ENCODE peak calls at places on chromosomes 6 and 20, in nine cellular contexts. One of them, this sample, is unnamed.

GRCh38 chr20:58797371-58798050 is 53.2 kb downstream of the GNAS-AS1 start:
- DNase-seq in K562: no peak
- DNase-seq in IMR-90: no peak
- DNase-seq in right atrium auricular region: no peak
- DNase-seq in spleen: no peak
- DNase-seq in hepatocyte: no peak
- DNase-seq in transverse colon: no peak
- DNase-seq in SJSA1: no peak
- DNase-seq in pancreas: no peak
- DNase-seq in this sample: no peak

GRCh38 chr20:51315390-51315789 is 227.1 kb downstream of the NFATC2 start:
- DNase-seq in K562: no peak
- DNase-seq in IMR-90: no peak
- DNase-seq in right atrium auricular region: no peak
- DNase-seq in spleen: no peak
- DNase-seq in hepatocyte: no peak
- DNase-seq in transverse colon: no peak
- DNase-seq in SJSA1: no peak
- DNase-seq in pancreas: no peak
- DNase-seq in this sample: no peak

GRCh38 chr6:36195471-36196048 is 984 bp upstream of the BRPF3 start:
- DNase-seq in K562: no peak
- DNase-seq in IMR-90: no peak
- DNase-seq in right atrium auricular region: no peak
- DNase-seq in spleen: no peak
- DNase-seq in hepatocyte: no peak
- DNase-seq in transverse colon: no peak
- DNase-seq in SJSA1: no peak
- DNase-seq in pancreas: no peak
- DNase-seq in this sample: peak; percentile 3

GRCh38 chr20:1301031-1301529 is 27.9 kb downstream of the SDCBP2 start:
- DNase-seq in K562: peak; percentile 38
- DNase-seq in IMR-90: peak; percentile 75
- DNase-seq in right atrium auricular region: no peak
- DNase-seq in spleen: peak; percentile 34
- DNase-seq in hepatocyte: no peak
- DNase-seq in transverse colon: no peak
- DNase-seq in SJSA1: peak; percentile 34
- DNase-seq in pancreas: no peak
- DNase-seq in this sample: peak; percentile 43

GRCh38 chr20:61930776-61931475 is 134.8 kb downstream of the TAF4 start:
- DNase-seq in K562: no peak
- DNase-seq in IMR-90: no peak
- DNase-seq in right atrium auricular region: no peak
- DNase-seq in spleen: peak; percentile 58
- DNase-seq in hepatocyte: no peak
- DNase-seq in transverse colon: no peak
- DNase-seq in SJSA1: no peak
- DNase-seq in pancreas: peak; percentile 58
- DNase-seq in this sample: no peak

GRCh38 chr6:85062884-85063283 is 298.5 kb upstream of the TBX18 start:
- DNase-seq in K562: no peak
- DNase-seq in IMR-90: no peak
- DNase-seq in right atrium auricular region: no peak
- DNase-seq in spleen: no peak
- DNase-seq in hepatocyte: no peak
- DNase-seq in transverse colon: no peak
- DNase-seq in SJSA1: no peak
- DNase-seq in pancreas: no peak
- DNase-seq in this sample: no peak

GRCh38 chr6:148137652-148138051 is 205.0 kb upstream of the SASH1 start:
- DNase-seq in K562: no peak
- DNase-seq in IMR-90: no peak
- DNase-seq in right atrium auricular region: no peak
- DNase-seq in spleen: no peak
- DNase-seq in hepatocyte: no peak
- DNase-seq in transverse colon: no peak
- DNase-seq in SJSA1: no peak
- DNase-seq in pancreas: no peak
- DNase-seq in this sample: no peak

GRCh38 chr6:85672623-85673022 is 29.9 kb upstream of the SYNCRIP start:
- DNase-seq in K562: no peak
- DNase-seq in IMR-90: no peak
- DNase-seq in right atrium auricular region: no peak
- DNase-seq in spleen: no peak
- DNase-seq in hepatocyte: no peak
- DNase-seq in transverse colon: no peak
- DNase-seq in SJSA1: no peak
- DNase-seq in pancreas: no peak
- DNase-seq in this sample: no peak

GRCh38 chr6:169982461-169983386 is 231.3 kb downstream of the ERMARD start:
- DNase-seq in K562: no peak
- DNase-seq in IMR-90: no peak
- DNase-seq in right atrium auricular region: no peak
- DNase-seq in spleen: peak; percentile 72
- DNase-seq in hepatocyte: no peak
- DNase-seq in transverse colon: no peak
- DNase-seq in SJSA1: no peak
- DNase-seq in pancreas: no peak
- DNase-seq in this sample: no peak

GRCh38 chr6:24581084-24581669 is 64.8 kb downstream of the KIAA0319 start:
- DNase-seq in K562: peak; percentile 58
- DNase-seq in IMR-90: peak; percentile 50
- DNase-seq in right atrium auricular region: peak; percentile 80
- DNase-seq in spleen: peak; percentile 83
- DNase-seq in hepatocyte: peak; percentile 83
- DNase-seq in transverse colon: peak; percentile 81
- DNase-seq in SJSA1: peak; percentile 34
- DNase-seq in pancreas: peak; percentile 56
- DNase-seq in this sample: peak; percentile 85

GRCh38 chr6:22142931-22143330 is 153.9 kb downstream of the PRL start:
- DNase-seq in K562: no peak
- DNase-seq in IMR-90: no peak
- DNase-seq in right atrium auricular region: no peak
- DNase-seq in spleen: no peak
- DNase-seq in hepatocyte: no peak
- DNase-seq in transverse colon: no peak
- DNase-seq in SJSA1: no peak
- DNase-seq in pancreas: no peak
- DNase-seq in this sample: no peak
- H3K4me1 ChIP-seq in K562: peaks cover 6% of the 10 kb centered on the region
- H3K4me1 ChIP-seq in IMR-90: peaks cover 15% of the 10 kb centered on the region
- H3K4me1 ChIP-seq in right atrium auricular region: peaks cover 39% of the 10 kb centered on the region
- H3K4me1 ChIP-seq in spleen: no peaks in the 10 kb centered on the region
- H3K4me1 ChIP-seq in hepatocyte: peaks cover 17% of the 10 kb centered on the region
- H3K4me1 ChIP-seq in transverse colon: peaks cover 2% of the 10 kb centered on the region
- H3K4me1 ChIP-seq in SJSA1: peaks cover 19% of the 10 kb centered on the region
- H3K4me1 ChIP-seq in pancreas: peaks cover 8% of the 10 kb centered on the region
- H3K4me1 ChIP-seq in this sample: peaks cover 12% of the 10 kb centered on the region

GRCh38 chr20:3313681-3314080 is 74.7 kb upstream of the SLC4A11 start:
- DNase-seq in K562: no peak
- DNase-seq in IMR-90: no peak
- DNase-seq in right atrium auricular region: no peak
- DNase-seq in spleen: no peak
- DNase-seq in hepatocyte: no peak
- DNase-seq in transverse colon: no peak
- DNase-seq in SJSA1: no peak
- DNase-seq in pancreas: no peak
- DNase-seq in this sample: no peak

GRCh38 chr20:3312940-3313656 is 74.1 kb upstream of the SLC4A11 start:
- DNase-seq in K562: no peak
- DNase-seq in IMR-90: peak; percentile 53
- DNase-seq in right atrium auricular region: no peak
- DNase-seq in spleen: no peak
- DNase-seq in hepatocyte: peak; percentile 23
- DNase-seq in transverse colon: no peak
- DNase-seq in SJSA1: peak; percentile 24
- DNase-seq in pancreas: no peak
- DNase-seq in this sample: no peak

GRCh38 chr20:3316131-3316530 is 77.1 kb upstream of the SLC4A11 start:
- DNase-seq in K562: no peak
- DNase-seq in IMR-90: no peak
- DNase-seq in right atrium auricular region: no peak
- DNase-seq in spleen: no peak
- DNase-seq in hepatocyte: no peak
- DNase-seq in transverse colon: no peak
- DNase-seq in SJSA1: no peak
- DNase-seq in pancreas: no peak
- DNase-seq in this sample: no peak

GRCh38 chr20:3314391-3314790 is 75.4 kb upstream of the SLC4A11 start:
- DNase-seq in K562: no peak
- DNase-seq in IMR-90: no peak
- DNase-seq in right atrium auricular region: no peak
- DNase-seq in spleen: no peak
- DNase-seq in hepatocyte: no peak
- DNase-seq in transverse colon: no peak
- DNase-seq in SJSA1: no peak
- DNase-seq in pancreas: no peak
- DNase-seq in this sample: no peak

GRCh38 chr20:3315110-3315509 is 76.1 kb upstream of the SLC4A11 start:
- DNase-seq in K562: no peak
- DNase-seq in IMR-90: no peak
- DNase-seq in right atrium auricular region: no peak
- DNase-seq in spleen: no peak
- DNase-seq in hepatocyte: no peak
- DNase-seq in transverse colon: no peak
- DNase-seq in SJSA1: no peak
- DNase-seq in pancreas: no peak
- DNase-seq in this sample: no peak
- H3K4me1 ChIP-seq in K562: no peaks in the 10 kb centered on the region
- H3K4me1 ChIP-seq in IMR-90: peaks cover 14% of the 10 kb centered on the region
- H3K4me1 ChIP-seq in right atrium auricular region: peaks cover 36% of the 10 kb centered on the region
- H3K4me1 ChIP-seq in spleen: no peaks in the 10 kb centered on the region
- H3K4me1 ChIP-seq in hepatocyte: no peaks in the 10 kb centered on the region
- H3K4me1 ChIP-seq in transverse colon: no peaks in the 10 kb centered on the region
- H3K4me1 ChIP-seq in SJSA1: peaks cover 45% of the 10 kb centered on the region
- H3K4me1 ChIP-seq in pancreas: no peaks in the 10 kb centered on the region
- H3K4me1 ChIP-seq in this sample: no peaks in the 10 kb centered on the region

DNA sequence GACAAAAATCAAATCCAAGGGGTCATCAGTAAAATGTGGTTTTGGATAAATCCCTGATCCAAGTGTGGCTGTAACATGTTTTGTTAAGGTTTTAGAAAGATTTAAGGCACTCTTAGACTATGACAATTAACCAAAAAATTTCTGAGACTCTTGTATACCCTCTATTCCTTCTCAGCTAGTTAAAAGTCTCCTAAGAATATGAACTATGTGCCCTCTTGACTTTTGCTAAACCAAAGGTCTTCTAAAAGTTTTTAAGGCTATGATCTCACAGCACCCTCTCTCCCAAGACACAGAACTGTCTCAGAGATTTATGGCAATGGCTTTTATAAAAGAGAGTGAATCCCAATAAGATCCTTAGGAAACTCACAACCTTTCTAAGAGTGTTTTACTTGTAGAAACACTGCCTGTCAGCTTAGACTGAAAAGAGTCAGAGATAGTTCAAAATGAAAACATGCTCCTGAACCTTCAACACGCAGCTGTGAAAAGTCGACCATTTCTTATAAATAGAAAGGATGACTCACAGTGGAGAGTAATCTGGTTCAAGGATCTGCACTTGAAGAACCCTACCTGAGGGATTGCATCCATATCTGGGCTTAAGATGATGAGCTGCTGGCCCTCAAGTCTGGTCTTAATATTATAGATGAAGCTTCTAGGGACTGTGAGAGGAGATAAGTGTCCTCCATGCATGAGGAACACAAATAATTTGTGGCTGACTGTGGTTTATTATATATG is 388.4 kb upstream of the GJE1 start:
- DNase-seq in K562: no peak
- DNase-seq in IMR-90: peak; percentile 12
- DNase-seq in right atrium auricular region: no peak
- DNase-seq in spleen: no peak
- DNase-seq in hepatocyte: no peak
- DNase-seq in transverse colon: no peak
- DNase-seq in SJSA1: no peak
- DNase-seq in pancreas: no peak
- DNase-seq in this sample: no peak
- H3K4me1 ChIP-seq in K562: no peaks in the 10 kb centered on the region
- H3K4me1 ChIP-seq in IMR-90: no peaks in the 10 kb centered on the region
- H3K4me1 ChIP-seq in right atrium auricular region: no peaks in the 10 kb centered on the region
- H3K4me1 ChIP-seq in spleen: no peaks in the 10 kb centered on the region
- H3K4me1 ChIP-seq in hepatocyte: no peaks in the 10 kb centered on the region
- H3K4me1 ChIP-seq in transverse colon: no peaks in the 10 kb centered on the region
- H3K4me1 ChIP-seq in SJSA1: no peaks in the 10 kb centered on the region
- H3K4me1 ChIP-seq in pancreas: no peaks in the 10 kb centered on the region
- H3K4me1 ChIP-seq in this sample: no peaks in the 10 kb centered on the region

GRCh38 chr20:33837096-33837830 is 26.1 kb downstream of the CHMP4B start:
- DNase-seq in K562: no peak
- DNase-seq in IMR-90: no peak
- DNase-seq in right atrium auricular region: no peak
- DNase-seq in spleen: no peak
- DNase-seq in hepatocyte: no peak
- DNase-seq in transverse colon: no peak
- DNase-seq in SJSA1: no peak
- DNase-seq in pancreas: no peak
- DNase-seq in this sample: no peak
- H3K4me1 ChIP-seq in K562: peaks cover 5% of the 10 kb centered on the region
- H3K4me1 ChIP-seq in IMR-90: peaks cover 5% of the 10 kb centered on the region
- H3K4me1 ChIP-seq in right atrium auricular region: peaks cover 83% of the 10 kb centered on the region
- H3K4me1 ChIP-seq in spleen: peaks cover 32% of the 10 kb centered on the region
- H3K4me1 ChIP-seq in hepatocyte: peaks cover 71% of the 10 kb centered on the region
- H3K4me1 ChIP-seq in transverse colon: peaks cover 87% of the 10 kb centered on the region
- H3K4me1 ChIP-seq in SJSA1: no peaks in the 10 kb centered on the region
- H3K4me1 ChIP-seq in pancreas: peaks cover 52% of the 10 kb centered on the region
- H3K4me1 ChIP-seq in this sample: peaks cover 17% of the 10 kb centered on the region

GRCh38 chr20:17870063-17870740 is 98.4 kb downstream of the SNX5 start:
- DNase-seq in K562: no peak
- DNase-seq in IMR-90: peak; percentile 32
- DNase-seq in right atrium auricular region: no peak
- DNase-seq in spleen: peak; percentile 58
- DNase-seq in hepatocyte: no peak
- DNase-seq in transverse colon: no peak
- DNase-seq in SJSA1: no peak
- DNase-seq in pancreas: no peak
- DNase-seq in this sample: no peak
- H3K4me1 ChIP-seq in K562: no peaks in the 10 kb centered on the region
- H3K4me1 ChIP-seq in IMR-90: peaks cover 14% of the 10 kb centered on the region
- H3K4me1 ChIP-seq in right atrium auricular region: peaks cover 20% of the 10 kb centered on the region
- H3K4me1 ChIP-seq in spleen: peaks cover 12% of the 10 kb centered on the region
- H3K4me1 ChIP-seq in hepatocyte: peaks cover 25% of the 10 kb centered on the region
- H3K4me1 ChIP-seq in transverse colon: peaks cover 28% of the 10 kb centered on the region
- H3K4me1 ChIP-seq in SJSA1: peaks cover 17% of the 10 kb centered on the region
- H3K4me1 ChIP-seq in pancreas: peaks cover 17% of the 10 kb centered on the region
- H3K4me1 ChIP-seq in this sample: peaks cover 4% of the 10 kb centered on the region

GRCh38 chr6:137045221-137045789 is 540 bp upstream of the IL20RA start:
- DNase-seq in K562: no peak
- DNase-seq in IMR-90: no peak
- DNase-seq in right atrium auricular region: no peak
- DNase-seq in spleen: no peak
- DNase-seq in hepatocyte: no peak
- DNase-seq in transverse colon: no peak
- DNase-seq in SJSA1: no peak
- DNase-seq in pancreas: no peak
- DNase-seq in this sample: no peak
- H3K4me1 ChIP-seq in K562: peaks cover 11% of the 10 kb centered on the region
- H3K4me1 ChIP-seq in IMR-90: no peaks in the 10 kb centered on the region
- H3K4me1 ChIP-seq in right atrium auricular region: peaks cover 3% of the 10 kb centered on the region
- H3K4me1 ChIP-seq in spleen: no peaks in the 10 kb centered on the region
- H3K4me1 ChIP-seq in hepatocyte: no peaks in the 10 kb centered on the region
- H3K4me1 ChIP-seq in transverse colon: peaks cover 6% of the 10 kb centered on the region
- H3K4me1 ChIP-seq in SJSA1: peaks cover 8% of the 10 kb centered on the region
- H3K4me1 ChIP-seq in pancreas: no peaks in the 10 kb centered on the region
- H3K4me1 ChIP-seq in this sample: peaks cover 6% of the 10 kb centered on the region